ENCODE peak calls at places on chromosome 11, in six cellular contexts. One of them, this sample, is unnamed.

GRCh38 chr11:20363500-20364411 is at the start of gene HTATIP2:
- DNase-seq in CD8-positive, alpha-beta T cell: peak; percentile 74
- DNase-seq in stomach: peak; percentile 73
- DNase-seq in fibroblast of lung: peak; percentile 49
- DNase-seq in upper lobe of left lung: peak; percentile 95
- DNase-seq in WERI-Rb-1: peak; percentile 49
- DNase-seq in this sample: peak; percentile 40

GRCh38 chr11:129331217-129331616 is 44.4 kb upstream of the BARX2 start:
- DNase-seq in upper lobe of left lung: no peak
- DNase-seq in WERI-Rb-1: no peak
- DNase-seq in CD8-positive, alpha-beta T cell: no peak
- DNase-seq in stomach: peak; percentile 40
- DNase-seq in fibroblast of lung: peak; percentile 79
- DNase-seq in this sample: no peak

GRCh38 chr11:126163074-126163700 is 48.3 kb downstream of the RPUSD4 start:
- DNase-seq in stomach: no peak
- DNase-seq in fibroblast of lung: peak; percentile 94
- DNase-seq in CD8-positive, alpha-beta T cell: no peak
- DNase-seq in WERI-Rb-1: peak; percentile 53
- DNase-seq in upper lobe of left lung: no peak
- DNase-seq in this sample: no peak

GRCh38 chr11:11577246-11577855 is 44.5 kb downstream of the GALNT18 start:
- DNase-seq in upper lobe of left lung: peak; percentile 9
- DNase-seq in fibroblast of lung: peak; percentile 42
- DNase-seq in WERI-Rb-1: no peak
- DNase-seq in stomach: no peak
- DNase-seq in CD8-positive, alpha-beta T cell: no peak
- DNase-seq in this sample: no peak

GRCh38 chr11:114348200-114349191 is 51.8 kb downstream of the C11orf71 start:
- DNase-seq in upper lobe of left lung: peak; percentile 10
- DNase-seq in WERI-Rb-1: peak; percentile 46
- DNase-seq in stomach: peak; percentile 47
- DNase-seq in CD8-positive, alpha-beta T cell: peak; percentile 31
- DNase-seq in fibroblast of lung: peak; percentile 61
- DNase-seq in this sample: no peak

GRCh38 chr11:7673724-7674434 is 579 bp upstream of the CYB5R2 start:
- DNase-seq in stomach: peak; percentile 63
- DNase-seq in fibroblast of lung: no peak
- DNase-seq in WERI-Rb-1: no peak
- DNase-seq in CD8-positive, alpha-beta T cell: no peak
- DNase-seq in upper lobe of left lung: peak; percentile 83
- DNase-seq in this sample: no peak

GRCh38 chr11:66969584-66970205 is 5.4 kb upstream of the C11orf86 start:
- DNase-seq in upper lobe of left lung: no peak
- DNase-seq in fibroblast of lung: peak; percentile 94
- DNase-seq in stomach: no peak
- DNase-seq in CD8-positive, alpha-beta T cell: no peak
- DNase-seq in WERI-Rb-1: no peak
- DNase-seq in this sample: no peak

GRCh38 chr11:130655308-130655707 is 206.9 kb downstream of the ADAMTS15 start:
- DNase-seq in fibroblast of lung: no peak
- DNase-seq in CD8-positive, alpha-beta T cell: no peak
- DNase-seq in WERI-Rb-1: peak; percentile 26
- DNase-seq in stomach: no peak
- DNase-seq in upper lobe of left lung: no peak
- DNase-seq in this sample: no peak

GRCh38 chr11:69370984-69371709 is 77.2 kb downstream of the MYEOV start:
- DNase-seq in upper lobe of left lung: peak; percentile 27
- DNase-seq in stomach: peak; percentile 25
- DNase-seq in WERI-Rb-1: no peak
- DNase-seq in fibroblast of lung: no peak
- DNase-seq in CD8-positive, alpha-beta T cell: no peak
- DNase-seq in this sample: no peak

GRCh38 chr11:71244116-71244815 is 8.1 kb downstream of the SHANK2 start:
- DNase-seq in CD8-positive, alpha-beta T cell: no peak
- DNase-seq in WERI-Rb-1: no peak
- DNase-seq in stomach: peak; percentile 18
- DNase-seq in upper lobe of left lung: no peak
- DNase-seq in fibroblast of lung: no peak
- DNase-seq in this sample: no peak

GRCh38 chr11:1893581-1894359 is 2.1 kb upstream of the PRR33 start:
- DNase-seq in fibroblast of lung: peak; percentile 14
- DNase-seq in upper lobe of left lung: no peak
- DNase-seq in CD8-positive, alpha-beta T cell: no peak
- DNase-seq in WERI-Rb-1: no peak
- DNase-seq in stomach: no peak
- DNase-seq in this sample: no peak

GRCh38 chr11:96869207-96869606 is 479.4 kb downstream of the JRKL start:
- DNase-seq in CD8-positive, alpha-beta T cell: no peak
- DNase-seq in upper lobe of left lung: no peak
- DNase-seq in stomach: no peak
- DNase-seq in fibroblast of lung: peak; percentile 2
- DNase-seq in WERI-Rb-1: no peak
- DNase-seq in this sample: no peak

GRCh38 chr11:2742611-2743426 is 43.0 kb upstream of the KCNQ1OT1 start:
- DNase-seq in WERI-Rb-1: peak; percentile 1
- DNase-seq in CD8-positive, alpha-beta T cell: no peak
- DNase-seq in fibroblast of lung: no peak
- DNase-seq in upper lobe of left lung: peak; percentile 71
- DNase-seq in stomach: no peak
- DNase-seq in this sample: no peak

GRCh38 chr11:33899383-33900037 is 7.6 kb upstream of the LMO2 start:
- DNase-seq in stomach: peak; percentile 50
- DNase-seq in fibroblast of lung: peak; percentile 86
- DNase-seq in CD8-positive, alpha-beta T cell: no peak
- DNase-seq in WERI-Rb-1: peak; percentile 68
- DNase-seq in upper lobe of left lung: no peak
- DNase-seq in this sample: peak; percentile 14

GRCh38 chr11:74009675-74010305 is 905 bp upstream of the UCP3 start:
- DNase-seq in CD8-positive, alpha-beta T cell: no peak
- DNase-seq in WERI-Rb-1: no peak
- DNase-seq in stomach: no peak
- DNase-seq in fibroblast of lung: no peak
- DNase-seq in upper lobe of left lung: no peak
- DNase-seq in this sample: no peak

GRCh38 chr11:44709966-44710365 is 16.8 kb upstream of the TSPAN18 start:
- DNase-seq in CD8-positive, alpha-beta T cell: no peak
- DNase-seq in fibroblast of lung: peak; percentile 55
- DNase-seq in stomach: no peak
- DNase-seq in WERI-Rb-1: no peak
- DNase-seq in upper lobe of left lung: no peak
- DNase-seq in this sample: no peak

GRCh38 chr11:4683020-4683419 is 14.6 kb downstream of the OR51E2 start:
- DNase-seq in upper lobe of left lung: no peak
- DNase-seq in stomach: no peak
- DNase-seq in fibroblast of lung: peak; percentile 44
- DNase-seq in CD8-positive, alpha-beta T cell: no peak
- DNase-seq in WERI-Rb-1: no peak
- DNase-seq in this sample: no peak

GRCh38 chr11:65594991-65595920 is at the start of gene KCNK7:
- DNase-seq in WERI-Rb-1: no peak
- DNase-seq in fibroblast of lung: no peak
- DNase-seq in upper lobe of left lung: peak; percentile 78
- DNase-seq in CD8-positive, alpha-beta T cell: no peak
- DNase-seq in stomach: no peak
- DNase-seq in this sample: no peak

GRCh38 chr11:73965764-73966121 is 14.9 kb downstream of the DNAJB13 start:
- DNase-seq in CD8-positive, alpha-beta T cell: no peak
- DNase-seq in stomach: no peak
- DNase-seq in WERI-Rb-1: no peak
- DNase-seq in upper lobe of left lung: no peak
- DNase-seq in fibroblast of lung: no peak
- DNase-seq in this sample: no peak

GRCh38 chr11:120815260-120816100 is 208.4 kb upstream of the TBCEL start:
- DNase-seq in stomach: no peak
- DNase-seq in upper lobe of left lung: no peak
- DNase-seq in fibroblast of lung: no peak
- DNase-seq in CD8-positive, alpha-beta T cell: no peak
- DNase-seq in WERI-Rb-1: no peak
- DNase-seq in this sample: no peak

GRCh38 chr11:44150395-44150794 is 54.9 kb downstream of the EXT2 start:
- DNase-seq in fibroblast of lung: no peak
- DNase-seq in upper lobe of left lung: no peak
- DNase-seq in CD8-positive, alpha-beta T cell: no peak
- DNase-seq in WERI-Rb-1: no peak
- DNase-seq in stomach: no peak
- DNase-seq in this sample: no peak

GRCh38 chr11:5690216-5690615 is 626 bp downstream of the TRIM22 start:
- DNase-seq in WERI-Rb-1: no peak
- DNase-seq in stomach: no peak
- DNase-seq in fibroblast of lung: peak; percentile 36
- DNase-seq in upper lobe of left lung: no peak
- DNase-seq in CD8-positive, alpha-beta T cell: no peak
- DNase-seq in this sample: no peak

GRCh38 chr11:612201-612960 is 3.4 kb downstream of the IRF7 start:
- DNase-seq in fibroblast of lung: no peak
- DNase-seq in stomach: peak; percentile 76
- DNase-seq in upper lobe of left lung: peak; percentile 74
- DNase-seq in CD8-positive, alpha-beta T cell: no peak
- DNase-seq in WERI-Rb-1: peak; percentile 80
- DNase-seq in this sample: no peak

GRCh38 chr11:65121447-65121864 is 478 bp downstream of the FAU start:
- DNase-seq in upper lobe of left lung: no peak
- DNase-seq in stomach: no peak
- DNase-seq in fibroblast of lung: no peak
- DNase-seq in WERI-Rb-1: no peak
- DNase-seq in CD8-positive, alpha-beta T cell: no peak
- DNase-seq in this sample: no peak

GRCh38 chr11:68976563-68976962 is 4.2 kb downstream of the MRGPRD start:
- DNase-seq in fibroblast of lung: no peak
- DNase-seq in CD8-positive, alpha-beta T cell: no peak
- DNase-seq in upper lobe of left lung: no peak
- DNase-seq in WERI-Rb-1: no peak
- DNase-seq in stomach: no peak
- DNase-seq in this sample: no peak

GRCh38 chr11:27395556-27396258 is 32.7 kb upstream of the CCDC34 start:
- DNase-seq in CD8-positive, alpha-beta T cell: no peak
- DNase-seq in fibroblast of lung: peak; percentile 70
- DNase-seq in upper lobe of left lung: no peak
- DNase-seq in stomach: peak; percentile 40
- DNase-seq in WERI-Rb-1: no peak
- DNase-seq in this sample: no peak

GRCh38 chr11:113643701-113644100 is 62.4 kb downstream of the TMPRSS5 start:
- DNase-seq in CD8-positive, alpha-beta T cell: no peak
- DNase-seq in fibroblast of lung: no peak
- DNase-seq in WERI-Rb-1: no peak
- DNase-seq in upper lobe of left lung: no peak
- DNase-seq in stomach: no peak
- DNase-seq in this sample: no peak

GRCh38 chr11:91173701-91174100 is 950.9 kb upstream of the CHORDC1 start:
- DNase-seq in upper lobe of left lung: no peak
- DNase-seq in stomach: no peak
- DNase-seq in CD8-positive, alpha-beta T cell: no peak
- DNase-seq in WERI-Rb-1: no peak
- DNase-seq in fibroblast of lung: peak; percentile 34
- DNase-seq in this sample: no peak

GRCh38 chr11:65435981-65436411 is 13.4 kb downstream of the NEAT1 start:
- DNase-seq in upper lobe of left lung: peak; percentile 49
- DNase-seq in CD8-positive, alpha-beta T cell: no peak
- DNase-seq in fibroblast of lung: no peak
- DNase-seq in WERI-Rb-1: no peak
- DNase-seq in stomach: peak; percentile 49
- DNase-seq in this sample: no peak

GRCh38 chr11:110032957-110033570 is 60.1 kb upstream of the ZC3H12C start:
- DNase-seq in WERI-Rb-1: no peak
- DNase-seq in CD8-positive, alpha-beta T cell: no peak
- DNase-seq in fibroblast of lung: no peak
- DNase-seq in stomach: no peak
- DNase-seq in upper lobe of left lung: no peak
- DNase-seq in this sample: no peak
- H3K27ac ChIP-seq in WERI-Rb-1: no peak overlapping the region
- H3K27ac ChIP-seq in CD8-positive, alpha-beta T cell: no peak overlapping the region
- H3K27ac ChIP-seq in fibroblast of lung: no peak overlapping the region
- H3K27ac ChIP-seq in stomach: no peak overlapping the region
- H3K27ac ChIP-seq in upper lobe of left lung: no peak overlapping the region
- H3K27ac ChIP-seq in this sample: peak overlapping the region; percentile 72

GRCh38 chr11:78417888-78418583 is 416 bp upstream of the GAB2 start:
- DNase-seq in fibroblast of lung: peak; percentile 73
- DNase-seq in stomach: peak; percentile 85
- DNase-seq in WERI-Rb-1: peak; percentile 87
- DNase-seq in upper lobe of left lung: peak; percentile 98
- DNase-seq in CD8-positive, alpha-beta T cell: peak; percentile 76
- DNase-seq in this sample: peak; percentile 60
- H3K27ac ChIP-seq in fibroblast of lung: peak overlapping the region; percentile 80
- H3K27ac ChIP-seq in stomach: peak overlapping the region; percentile 99
- H3K27ac ChIP-seq in WERI-Rb-1: peak overlapping the region; percentile 64
- H3K27ac ChIP-seq in upper lobe of left lung: peak overlapping the region; percentile 92
- H3K27ac ChIP-seq in CD8-positive, alpha-beta T cell: no peak overlapping the region
- H3K27ac ChIP-seq in this sample: peak overlapping the region; percentile 86

GRCh38 chr11:62556872-62557631 is 10.4 kb upstream of the AHNAK start:
- DNase-seq in stomach: no peak
- DNase-seq in fibroblast of lung: no peak
- DNase-seq in upper lobe of left lung: no peak
- DNase-seq in CD8-positive, alpha-beta T cell: peak; percentile 58
- DNase-seq in WERI-Rb-1: no peak
- DNase-seq in this sample: no peak

GRCh38 chr11:62556102-62556871 is 9.7 kb upstream of the AHNAK start:
- DNase-seq in upper lobe of left lung: peak; percentile 78
- DNase-seq in WERI-Rb-1: peak; percentile 78
- DNase-seq in CD8-positive, alpha-beta T cell: peak; percentile 82
- DNase-seq in fibroblast of lung: peak; percentile 92
- DNase-seq in stomach: peak; percentile 89
- DNase-seq in this sample: no peak

GRCh38 chr11:62558669-62559068 is 12.1 kb upstream of the AHNAK start:
- DNase-seq in CD8-positive, alpha-beta T cell: no peak
- DNase-seq in fibroblast of lung: no peak
- DNase-seq in stomach: no peak
- DNase-seq in WERI-Rb-1: no peak
- DNase-seq in upper lobe of left lung: no peak
- DNase-seq in this sample: no peak

GRCh38 chr11:62560566-62561103 is 13.1 kb downstream of the EEF1G start:
- DNase-seq in WERI-Rb-1: peak; percentile 76
- DNase-seq in CD8-positive, alpha-beta T cell: peak; percentile 85
- DNase-seq in stomach: peak; percentile 91
- DNase-seq in fibroblast of lung: peak; percentile 98
- DNase-seq in upper lobe of left lung: no peak
- DNase-seq in this sample: no peak

DNA sequence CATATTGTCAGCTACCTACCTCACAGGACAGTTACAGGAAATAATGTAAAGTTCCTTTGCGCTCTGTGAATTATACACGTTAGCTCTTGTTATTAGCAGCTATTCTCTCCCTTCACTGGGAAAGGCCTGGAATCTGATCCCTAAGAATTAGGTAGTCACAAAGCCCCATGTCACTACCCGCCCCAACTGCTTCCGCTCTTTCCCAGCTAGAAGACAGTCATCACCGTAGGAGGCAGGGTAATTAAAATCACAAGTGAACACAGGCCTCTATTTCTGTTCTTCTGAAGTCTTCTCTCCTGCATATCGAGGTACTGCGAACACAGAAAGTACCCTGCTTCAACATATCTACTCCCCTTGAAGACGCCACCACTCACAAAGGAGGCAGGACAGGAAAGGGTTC is 12.6 kb upstream of the AHNAK start:
- DNase-seq in stomach: no peak
- DNase-seq in upper lobe of left lung: no peak
- DNase-seq in WERI-Rb-1: no peak
- DNase-seq in CD8-positive, alpha-beta T cell: no peak
- DNase-seq in fibroblast of lung: no peak
- DNase-seq in this sample: peak; percentile 76
- H3K27ac ChIP-seq in stomach: peak overlapping the region; percentile 95
- H3K27ac ChIP-seq in upper lobe of left lung: peak overlapping the region; percentile 84
- H3K27ac ChIP-seq in WERI-Rb-1: no peak overlapping the region
- H3K27ac ChIP-seq in CD8-positive, alpha-beta T cell: no peak overlapping the region
- H3K27ac ChIP-seq in fibroblast of lung: no peak overlapping the region
- H3K27ac ChIP-seq in this sample: peak overlapping the region; percentile 23

GRCh38 chr11:63023415-63023814 is 7.8 kb upstream of the SLC22A8 start:
- DNase-seq in stomach: no peak
- DNase-seq in upper lobe of left lung: no peak
- DNase-seq in WERI-Rb-1: no peak
- DNase-seq in CD8-positive, alpha-beta T cell: no peak
- DNase-seq in fibroblast of lung: no peak
- DNase-seq in this sample: no peak
- H3K27ac ChIP-seq in stomach: no peak overlapping the region
- H3K27ac ChIP-seq in upper lobe of left lung: no peak overlapping the region
- H3K27ac ChIP-seq in WERI-Rb-1: no peak overlapping the region
- H3K27ac ChIP-seq in CD8-positive, alpha-beta T cell: no peak overlapping the region
- H3K27ac ChIP-seq in fibroblast of lung: no peak overlapping the region
- H3K27ac ChIP-seq in this sample: no peak overlapping the region

This sample was measured in caudate nucleus.